ENCODE peak calls at places on chromosomes 1 and 21, in five cellular contexts. O is renal cortical epithelial cell, H is lower lobe of right lung, B is NCI-H2029, Y is posterior vena cava. F is an unnamed sample.

GRCh38 chr1:110011527-110012041 is 22.8 kb upstream of the STRIP1 start:
- DNase-seq in O (peak; percentile 77), H (no peak), B (no peak), Y (no peak), F (no peak)

GRCh38 chr1:6471969-6472368 is 6.0 kb upstream of the TNFRSF25 start:
- DNase-seq in O (no peak), H (peak; percentile 85), B (peak; percentile 64), Y (no peak), F (no peak)

GRCh38 chr21:16195476-16195875 is 465.7 kb downstream of the USP25 start:
- DNase-seq in O (peak; percentile 51), H (no peak), B (no peak), Y (no peak), F (no peak)

GRCh38 chr21:39451332-39452206 is at the start of gene SH3BGR:
- DNase-seq in O (peak; percentile 43), H (peak; percentile 69), B (peak; percentile 82), Y (no peak), F (no peak)

GRCh38 chr1:22717038-22717758 is 6.6 kb downstream of the EPHB2 start:
- DNase-seq in O (no peak), H (no peak), B (peak; percentile 31), Y (no peak), F (no peak)

GRCh38 chr21:44887126-44887806 is 13.8 kb upstream of the PTTG1IP start:
- DNase-seq in O (no peak), H (no peak), B (no peak), Y (no peak), F (peak; percentile 61)

GRCh38 chr1:119737040-119737682 is 25.4 kb downstream of the PHGDH start:
- DNase-seq in O (no peak), H (no peak), B (no peak), Y (no peak), F (no peak)

GRCh38 chr1:89527256-89527655 is 2.6 kb downstream of the LRRC8B start:
- DNase-seq in O (no peak), H (no peak), B (no peak), Y (no peak), F (no peak)

GRCh38 chr21:45887788-45888187 is 93.8 kb upstream of the COL6A1 start:
- DNase-seq in O (no peak), H (no peak), B (no peak), Y (no peak), F (peak; percentile 78)

GRCh38 chr1:66575739-66576138 is 41.8 kb downstream of the SGIP1 start:
- DNase-seq in O (no peak), H (no peak), B (peak; percentile 55), Y (no peak), F (no peak)

GRCh38 chr1:58908539-58909161 is 124.8 kb upstream of the JUN start:
- DNase-seq in O (peak; percentile 63), H (no peak), B (no peak), Y (no peak), F (no peak)

GRCh38 chr1:178151831-178152230 is 57.9 kb downstream of the RASAL2 start:
- DNase-seq in O (peak; percentile 91), H (no peak), B (no peak), Y (no peak), F (no peak)

GRCh38 chr1:115476616-115477015 is 138.6 kb upstream of the NGF start:
- DNase-seq in O (no peak), H (no peak), B (no peak), Y (no peak), F (no peak)

GRCh38 chr1:204520834-204521709 is 4.9 kb downstream of the MDM4 start:
- DNase-seq in O (peak; percentile 88), H (no peak), B (peak; percentile 58), Y (no peak), F (no peak)

GRCh38 chr1:17027403-17027802 is 15.7 kb upstream of the ATP13A2 start:
- DNase-seq in O (no peak), H (peak; percentile 82), B (no peak), Y (peak; percentile 79), F (no peak)

GRCh38 chr1:158146165-158146564 is 34.5 kb upstream of the CD1D start:
- DNase-seq in O (peak; percentile 2), H (no peak), B (no peak), Y (no peak), F (no peak)

GRCh38 chr1:44720281-44720680 is 10.7 kb downstream of the RNU5D-1 start:
- DNase-seq in O (no peak), H (no peak), B (no peak), Y (no peak), F (peak; percentile 39)

GRCh38 chr1:154351363-154352068 is 26.2 kb downstream of the ATP8B2 start:
- DNase-seq in O (no peak), H (no peak), B (peak; percentile 81), Y (no peak), F (no peak)

GRCh38 chr1:23913212-23913880 is at the start of gene CNR2:
- DNase-seq in O (no peak), H (no peak), B (no peak), Y (no peak), F (peak; percentile 89)

GRCh38 chr1:30478288-30478687 is 245.1 kb downstream of the MATN1 start:
- DNase-seq in O (no peak), H (no peak), B (no peak), Y (peak; percentile 38), F (no peak)

GRCh38 chr21:34282223-34282622 is 81.6 kb upstream of the KCNE2 start:
- DNase-seq in O (no peak), H (no peak), B (no peak), Y (no peak), F (no peak)

GRCh38 chr1:206672844-206673758 is 11.6 kb upstream of the MAPKAPK2 start:
- DNase-seq in O (no peak), H (no peak), B (no peak), Y (no peak), F (no peak)

GRCh38 chr1:61253912-61254628 is 171.7 kb downstream of the NFIA start:
- DNase-seq in O (no peak), H (no peak), B (no peak), Y (no peak), F (no peak)

GRCh38 chr1:219537182-219537581 is 75.7 kb downstream of the ZC3H11B start:
- DNase-seq in O (no peak), H (no peak), B (no peak), Y (no peak), F (no peak)

GRCh38 chr1:52554756-52555155 is 1.9 kb upstream of the TUT4 start:
- DNase-seq in O (no peak), H (no peak), B (no peak), Y (no peak), F (no peak)

GRCh38 chr1:236065509-236066005 is 667 bp upstream of the NID1 start:
- DNase-seq in O (no peak), H (no peak), B (no peak), Y (no peak), F (no peak)

GRCh38 chr1:121483234-121483633 is 298.5 kb downstream of the SRGAP2C start:
- DNase-seq in O (no peak), H (no peak), B (no peak), Y (no peak), F (no peak)